ENCODE peak calls at places on chromosomes 1 and 21, in four cellular contexts. J is SW480, M is activated T-cell treated with anti-CD3 and anti-CD28 coated beads for 1 hour, O is K562. E is an unnamed sample.

GRCh38 chr1:228490120-228491078 is 3.2 kb downstream of the RNF187 start:
- DNase-seq in J (peak; percentile 93), M (no peak), O (no peak), E (no peak)

GRCh38 chr1:15299811-15300210 is 52.8 kb downstream of the FHAD1 start:
- DNase-seq in J (no peak), O (no peak), M (no peak), E (no peak)

GRCh38 chr1:156586892-156587477 is 4.6 kb upstream of the NAXE start:
- DNase-seq in M (no peak), J (no peak), O (no peak), E (no peak)

GRCh38 chr21:44043613-44044012 is 31.5 kb downstream of the TRAPPC10 start:
- DNase-seq in J (no peak), O (no peak), M (no peak), E (no peak)

GRCh38 chr1:24043345-24044032 is 63.4 kb upstream of the SRSF10 start:
- DNase-seq in O (no peak), M (no peak), J (no peak), E (no peak)

GRCh38 chr1:154881820-154882535 is 11.9 kb upstream of the KCNN3 start:
- DNase-seq in J (peak; percentile 45), O (no peak), M (no peak), E (no peak)

GRCh38 chr1:111852216-111852615 is 96.5 kb downstream of the DDX20 start:
- DNase-seq in M (no peak), O (no peak), J (no peak), E (no peak)

GRCh38 chr1:2132222-2133038 is 62.1 kb downstream of the FAAP20 start:
- DNase-seq in M (no peak), O (peak; percentile 73), J (no peak), E (peak; percentile 82)

GRCh38 chr1:2975466-2976179 is 45.6 kb upstream of the ACTRT2 start:
- DNase-seq in M (no peak), J (no peak), O (no peak), E (no peak)

GRCh38 chr1:25019351-25020172 is 89.5 kb upstream of the RUNX3 start:
- DNase-seq in O (no peak), M (no peak), J (no peak), E (no peak)

GRCh38 chr1:162823771-162824525 is 33.4 kb downstream of the HSD17B7 start:
- DNase-seq in M (no peak), J (peak; percentile 14), O (no peak), E (no peak)

GRCh38 chr1:113405573-113405972 is 15.3 kb downstream of the MAGI3 start:
- DNase-seq in J (no peak), M (no peak), O (no peak), E (no peak)

GRCh38 chr1:220775238-220775853 is 11.4 kb upstream of the MTARC1 start:
- DNase-seq in M (peak; percentile 19), J (no peak), O (peak; percentile 65), E (peak; percentile 48)

GRCh38 chr1:42848823-42849537 is 2.6 kb downstream of the ZNF691 start:
- DNase-seq in J (no peak), M (no peak), O (no peak), E (no peak)

GRCh38 chr1:228081578-228082259 is 789 bp upstream of the ARF1 start:
- DNase-seq in J (no peak), O (peak; percentile 87), M (no peak), E (peak; percentile 55)

GRCh38 chr1:229885568-229886495 is 181.2 kb upstream of the GALNT2 start:
- DNase-seq in M (no peak), O (no peak), J (no peak), E (no peak)

GRCh38 chr1:155105604-155106011 is 22.1 kb upstream of the EFNA1 start:
- DNase-seq in O (no peak), M (no peak), J (no peak), E (no peak)

GRCh38 chr1:17485280-17485679 is 45.8 kb upstream of the RCC2 start:
- DNase-seq in M (no peak), O (no peak), J (no peak), E (peak; percentile 59)

E was measured in HuH-7.